ENCODE peak calls at places on chromosomes 7 and 10, in six cellular contexts. One of them, this sample, is unnamed.

GRCh38 chr7:38855867-38856266 is 53.1 kb downstream of the VPS41 start:
- DNase-seq in fibroblast of mammary gland: peak
- DNase-seq in cardiac fibroblast: peak
- DNase-seq in IMR-90: no peak
- DNase-seq in astrocyte of the spinal cord: no peak
- DNase-seq in stomach: no peak
- DNase-seq in this sample: no peak

GRCh38 chr10:102231357-102232318 is 5.5 kb downstream of the ELOVL3 start:
- DNase-seq in fibroblast of mammary gland: no peak
- DNase-seq in cardiac fibroblast: no peak
- DNase-seq in IMR-90: no peak
- DNase-seq in astrocyte of the spinal cord: no peak
- DNase-seq in stomach: peak
- DNase-seq in this sample: no peak

GRCh38 chr10:73768881-73769280 is 13.0 kb upstream of the CHCHD1 start:
- DNase-seq in fibroblast of mammary gland: no peak
- DNase-seq in cardiac fibroblast: no peak
- DNase-seq in IMR-90: no peak
- DNase-seq in astrocyte of the spinal cord: no peak
- DNase-seq in stomach: no peak
- DNase-seq in this sample: no peak

GRCh38 chr7:64888901-64889685 is 14.0 kb upstream of the ZNF273 start:
- DNase-seq in fibroblast of mammary gland: peak
- DNase-seq in cardiac fibroblast: peak
- DNase-seq in IMR-90: no peak
- DNase-seq in astrocyte of the spinal cord: peak
- DNase-seq in stomach: peak
- DNase-seq in this sample: no peak

GRCh38 chr7:12771378-12771877 is 84.0 kb downstream of the ARL4A start:
- DNase-seq in fibroblast of mammary gland: peak
- DNase-seq in cardiac fibroblast: peak
- DNase-seq in IMR-90: peak
- DNase-seq in astrocyte of the spinal cord: peak
- DNase-seq in stomach: no peak
- DNase-seq in this sample: peak

GRCh38 chr10:60611291-60611747 is 167.0 kb upstream of the CDK1 start:
- DNase-seq in fibroblast of mammary gland: peak
- DNase-seq in cardiac fibroblast: peak
- DNase-seq in IMR-90: peak
- DNase-seq in astrocyte of the spinal cord: peak
- DNase-seq in stomach: no peak
- DNase-seq in this sample: no peak

GRCh38 chr10:107631876-107632275 is 467.4 kb upstream of the SORCS1 start:
- DNase-seq in fibroblast of mammary gland: no peak
- DNase-seq in cardiac fibroblast: no peak
- DNase-seq in IMR-90: no peak
- DNase-seq in astrocyte of the spinal cord: no peak
- DNase-seq in stomach: no peak
- DNase-seq in this sample: no peak

GRCh38 chr10:106557053-106557452 is 607.5 kb downstream of the SORCS1 start:
- DNase-seq in fibroblast of mammary gland: peak
- DNase-seq in cardiac fibroblast: peak
- DNase-seq in IMR-90: peak
- DNase-seq in astrocyte of the spinal cord: peak
- DNase-seq in stomach: no peak
- DNase-seq in this sample: no peak

GRCh38 chr7:126718419-126718818 is 534.3 kb downstream of the GRM8 start:
- DNase-seq in fibroblast of mammary gland: no peak
- DNase-seq in cardiac fibroblast: no peak
- DNase-seq in IMR-90: no peak
- DNase-seq in astrocyte of the spinal cord: no peak
- DNase-seq in stomach: no peak
- DNase-seq in this sample: no peak

GRCh38 chr10:97574374-97575100 is 2.0 kb downstream of the ANKRD2 start:
- DNase-seq in fibroblast of mammary gland: peak
- DNase-seq in cardiac fibroblast: peak
- DNase-seq in IMR-90: peak
- DNase-seq in astrocyte of the spinal cord: peak
- DNase-seq in stomach: peak
- DNase-seq in this sample: peak

GRCh38 chr10:53898532-53898931 is 902.5 kb downstream of the PCDH15 start:
- DNase-seq in fibroblast of mammary gland: no peak
- DNase-seq in cardiac fibroblast: no peak
- DNase-seq in IMR-90: no peak
- DNase-seq in astrocyte of the spinal cord: no peak
- DNase-seq in stomach: no peak
- DNase-seq in this sample: no peak

GRCh38 chr10:51156913-51157312 is 82.6 kb downstream of the PRKG1 start:
- DNase-seq in fibroblast of mammary gland: peak
- DNase-seq in cardiac fibroblast: peak
- DNase-seq in IMR-90: peak
- DNase-seq in astrocyte of the spinal cord: peak
- DNase-seq in stomach: no peak
- DNase-seq in this sample: no peak

GRCh38 chr10:1440897-1441296 is 296.4 kb downstream of the ADARB2 start:
- DNase-seq in fibroblast of mammary gland: no peak
- DNase-seq in cardiac fibroblast: no peak
- DNase-seq in IMR-90: no peak
- DNase-seq in astrocyte of the spinal cord: no peak
- DNase-seq in stomach: no peak
- DNase-seq in this sample: no peak

GRCh38 chr10:17151716-17152115 is 22.1 kb upstream of the CUBN start:
- DNase-seq in fibroblast of mammary gland: no peak
- DNase-seq in cardiac fibroblast: no peak
- DNase-seq in IMR-90: no peak
- DNase-seq in astrocyte of the spinal cord: no peak
- DNase-seq in stomach: no peak
- DNase-seq in this sample: no peak

GRCh38 chr7:134954197-134955082 is 31.9 kb upstream of the AGBL3 start:
- DNase-seq in fibroblast of mammary gland: peak
- DNase-seq in cardiac fibroblast: peak
- DNase-seq in IMR-90: peak
- DNase-seq in astrocyte of the spinal cord: peak
- DNase-seq in stomach: no peak
- DNase-seq in this sample: no peak

GRCh38 chr10:35413985-35414861 is 77.9 kb downstream of the CCNY start:
- DNase-seq in fibroblast of mammary gland: peak
- DNase-seq in cardiac fibroblast: no peak
- DNase-seq in IMR-90: peak
- DNase-seq in astrocyte of the spinal cord: peak
- DNase-seq in stomach: no peak
- DNase-seq in this sample: no peak

GRCh38 chr10:78255796-78256638 is 222.4 kb downstream of the RPS24 start:
- DNase-seq in fibroblast of mammary gland: peak
- DNase-seq in cardiac fibroblast: peak
- DNase-seq in IMR-90: peak
- DNase-seq in astrocyte of the spinal cord: peak
- DNase-seq in stomach: peak
- DNase-seq in this sample: peak

GRCh38 chr7:25722856-25723255 is 429.1 kb upstream of the NFE2L3 start:
- DNase-seq in fibroblast of mammary gland: no peak
- DNase-seq in cardiac fibroblast: no peak
- DNase-seq in IMR-90: no peak
- DNase-seq in astrocyte of the spinal cord: no peak
- DNase-seq in stomach: no peak
- DNase-seq in this sample: no peak

GRCh38 chr10:103583871-103584215 is 90.3 kb downstream of the NEURL1 start:
- DNase-seq in fibroblast of mammary gland: no peak
- DNase-seq in cardiac fibroblast: no peak
- DNase-seq in IMR-90: no peak
- DNase-seq in astrocyte of the spinal cord: no peak
- DNase-seq in stomach: no peak
- DNase-seq in this sample: no peak
- H3K4me3 ChIP-seq in fibroblast of mammary gland: no peak
- H3K4me3 ChIP-seq in cardiac fibroblast: no peak
- H3K4me3 ChIP-seq in IMR-90: no peak
- H3K4me3 ChIP-seq in astrocyte of the spinal cord: no peak
- H3K4me3 ChIP-seq in stomach: peak
- H3K4me3 ChIP-seq in this sample: no peak

GRCh38 chr10:132508497-132509443 is 28.8 kb upstream of the INPP5A start:
- DNase-seq in fibroblast of mammary gland: no peak
- DNase-seq in cardiac fibroblast: no peak
- DNase-seq in IMR-90: no peak
- DNase-seq in astrocyte of the spinal cord: no peak
- DNase-seq in stomach: peak
- DNase-seq in this sample: no peak
- TF ChIP-seq CTCF in fibroblast of mammary gland: no peak
- TF ChIP-seq CTCF in cardiac fibroblast: no peak
- TF ChIP-seq CTCF in IMR-90: peak
- TF ChIP-seq CTCF in astrocyte of the spinal cord: no peak
- TF ChIP-seq CTCF in stomach: peak
- TF ChIP-seq CTCF in this sample: no peak

DNA sequence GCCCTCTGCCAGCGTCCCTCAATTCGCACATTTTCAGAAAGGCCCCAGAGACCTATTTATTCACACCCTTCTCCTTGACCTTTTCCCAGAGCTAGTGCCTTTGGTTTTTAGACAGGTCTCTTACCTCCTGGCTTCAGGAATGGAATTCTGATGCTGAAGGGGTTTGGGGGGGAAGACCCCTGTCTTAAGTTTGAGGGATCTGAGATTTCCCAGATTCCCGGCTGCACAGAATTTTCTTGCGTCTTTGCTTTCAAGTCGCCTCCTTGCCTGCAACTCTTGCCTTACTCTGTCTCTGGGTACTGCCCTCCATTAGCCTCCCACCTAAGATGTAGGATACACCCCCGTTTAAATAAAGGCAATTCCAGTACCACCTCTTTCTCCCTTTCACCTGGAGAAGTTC is 1.9 kb downstream of the GATA3 start:
- DNase-seq in fibroblast of mammary gland: no peak
- DNase-seq in cardiac fibroblast: no peak
- DNase-seq in IMR-90: no peak
- DNase-seq in astrocyte of the spinal cord: no peak
- DNase-seq in stomach: no peak
- DNase-seq in this sample: no peak
- H3K4me3 ChIP-seq in fibroblast of mammary gland: no peak
- H3K4me3 ChIP-seq in cardiac fibroblast: no peak
- H3K4me3 ChIP-seq in IMR-90: no peak
- H3K4me3 ChIP-seq in astrocyte of the spinal cord: peak
- H3K4me3 ChIP-seq in stomach: peak
- H3K4me3 ChIP-seq in this sample: no peak

GRCh38 chr7:55191926-55192692 is 173.0 kb upstream of the LANCL2 start:
- DNase-seq in fibroblast of mammary gland: no peak
- DNase-seq in cardiac fibroblast: peak
- DNase-seq in IMR-90: peak
- DNase-seq in astrocyte of the spinal cord: no peak
- DNase-seq in stomach: no peak
- DNase-seq in this sample: no peak
- TF ChIP-seq CTCF in fibroblast of mammary gland: no peak
- TF ChIP-seq CTCF in cardiac fibroblast: peak
- TF ChIP-seq CTCF in IMR-90: peak
- TF ChIP-seq CTCF in astrocyte of the spinal cord: peak
- TF ChIP-seq CTCF in stomach: no peak
- TF ChIP-seq CTCF in this sample: no peak

DNA sequence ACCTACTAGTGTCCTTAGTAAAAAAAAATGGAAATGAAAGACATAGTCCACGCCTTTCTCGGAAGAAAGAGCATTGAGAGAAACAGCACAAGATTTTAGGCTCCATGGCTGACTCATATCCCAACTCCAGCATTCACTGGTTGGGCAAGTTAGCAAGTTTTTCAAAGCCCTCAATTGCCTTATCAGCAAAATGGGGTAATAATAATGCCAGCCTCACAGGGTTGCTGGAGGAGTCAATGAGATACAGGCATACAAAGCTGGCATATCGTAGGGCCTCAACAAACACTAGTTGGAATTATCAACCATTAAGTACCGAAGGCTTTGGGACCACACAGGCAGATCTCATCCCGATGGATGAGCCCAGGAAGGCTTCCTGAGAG is 4.0 kb downstream of the HSPA12A start:
- DNase-seq in fibroblast of mammary gland: no peak
- DNase-seq in cardiac fibroblast: no peak
- DNase-seq in IMR-90: no peak
- DNase-seq in astrocyte of the spinal cord: no peak
- DNase-seq in stomach: no peak
- DNase-seq in this sample: no peak
- H3K4me3 ChIP-seq in fibroblast of mammary gland: no peak
- H3K4me3 ChIP-seq in cardiac fibroblast: no peak
- H3K4me3 ChIP-seq in IMR-90: no peak
- H3K4me3 ChIP-seq in astrocyte of the spinal cord: no peak
- H3K4me3 ChIP-seq in stomach: no peak
- H3K4me3 ChIP-seq in this sample: no peak

GRCh38 chr7:90666186-90666585 is 70.1 kb downstream of the CDK14 start:
- DNase-seq in fibroblast of mammary gland: peak
- DNase-seq in cardiac fibroblast: peak
- DNase-seq in IMR-90: peak
- DNase-seq in astrocyte of the spinal cord: no peak
- DNase-seq in stomach: no peak
- DNase-seq in this sample: no peak
- TF ChIP-seq CTCF in fibroblast of mammary gland: no peak
- TF ChIP-seq CTCF in cardiac fibroblast: no peak
- TF ChIP-seq CTCF in IMR-90: no peak
- TF ChIP-seq CTCF in astrocyte of the spinal cord: no peak
- TF ChIP-seq CTCF in stomach: no peak
- TF ChIP-seq CTCF in this sample: no peak

DNA sequence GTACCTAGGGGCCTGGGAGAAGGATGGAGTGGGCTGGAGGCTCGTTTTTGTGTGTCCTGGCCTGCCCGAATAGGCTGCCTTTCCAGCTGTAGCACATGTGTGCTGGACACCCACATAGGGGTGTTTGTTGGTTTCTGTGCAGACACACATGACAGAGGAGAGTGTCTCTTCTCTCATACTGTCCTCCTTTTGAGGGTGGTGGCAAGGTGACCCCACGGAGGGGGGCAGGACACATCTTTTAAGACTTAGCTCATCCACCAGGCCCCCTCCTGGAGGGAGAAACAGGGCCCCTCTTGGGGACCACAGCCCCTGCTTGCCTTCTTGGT is 72.2 kb upstream of the PPIF start:
- DNase-seq in fibroblast of mammary gland: no peak
- DNase-seq in cardiac fibroblast: no peak
- DNase-seq in IMR-90: no peak
- DNase-seq in astrocyte of the spinal cord: no peak
- DNase-seq in stomach: no peak
- DNase-seq in this sample: no peak
- H3K4me3 ChIP-seq in fibroblast of mammary gland: no peak
- H3K4me3 ChIP-seq in cardiac fibroblast: no peak
- H3K4me3 ChIP-seq in IMR-90: no peak
- H3K4me3 ChIP-seq in astrocyte of the spinal cord: no peak
- H3K4me3 ChIP-seq in stomach: no peak
- H3K4me3 ChIP-seq in this sample: no peak

DNA sequence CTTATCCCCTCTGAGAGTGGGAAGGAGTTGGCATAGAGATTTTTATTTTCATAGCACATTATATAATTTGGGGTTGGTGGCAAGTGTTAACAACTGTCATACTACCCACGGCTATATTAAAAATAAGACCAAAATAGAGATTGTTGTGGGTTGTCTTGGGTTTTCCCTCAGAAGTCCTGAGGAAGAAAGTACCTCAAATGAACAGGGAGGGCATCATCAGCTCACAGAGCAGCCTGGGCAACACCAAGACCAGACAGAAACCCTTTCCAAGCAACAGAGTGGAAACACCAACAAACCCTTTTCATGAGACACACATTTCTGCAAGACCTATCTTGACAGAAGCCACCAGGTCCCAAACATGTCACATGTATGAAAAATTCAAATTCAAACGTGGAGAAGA is 121.2 kb downstream of the GLI3 start:
- DNase-seq in fibroblast of mammary gland: no peak
- DNase-seq in cardiac fibroblast: no peak
- DNase-seq in IMR-90: no peak
- DNase-seq in astrocyte of the spinal cord: no peak
- DNase-seq in stomach: no peak
- DNase-seq in this sample: no peak
- TF ChIP-seq CTCF in fibroblast of mammary gland: no peak
- TF ChIP-seq CTCF in cardiac fibroblast: no peak
- TF ChIP-seq CTCF in IMR-90: no peak
- TF ChIP-seq CTCF in astrocyte of the spinal cord: no peak
- TF ChIP-seq CTCF in stomach: no peak
- TF ChIP-seq CTCF in this sample: no peak

This sample was measured in LNCaP clone FGC.